ENCODE peak calls at places on chromosome 20, in six cellular contexts. D is hippocampal formation, T is NCI-H524, I is EH, C is GM03348, J is lower lobe of right lung. L is an unnamed sample.

GRCh38 chr20:17449039-17449438 is 82.1 kb downstream of the BFSP1 start:
- DNase-seq in D (no peak), T (no peak), I (no peak), C (no peak), J (no peak), L (no peak)

GRCh38 chr20:44111712-44112335 is 75.2 kb downstream of the JPH2 start:
- DNase-seq in C (peak; percentile 25), T (no peak), J (no peak), I (peak; percentile 71), D (no peak), L (no peak)

GRCh38 chr20:25622450-25623224 is 1.2 kb downstream of the NANP start:
- DNase-seq in I (no peak), D (no peak), C (peak; percentile 17), J (no peak), T (no peak), L (no peak)

GRCh38 chr20:44745560-44746366 is at the start of gene KCNK15:
- DNase-seq in D (no peak), T (no peak), I (peak; percentile 44), J (no peak), C (peak; percentile 69), L (no peak)

GRCh38 chr20:3334156-3334943 is 73.1 kb downstream of the DNAAF9 start:
- DNase-seq in D (no peak), I (no peak), T (no peak), J (no peak), C (no peak), L (no peak)

GRCh38 chr20:25277051-25277801 is 29.3 kb downstream of the PYGB start:
- DNase-seq in I (no peak), T (no peak), C (no peak), D (no peak), J (peak; percentile 37), L (peak; percentile 47)

GRCh38 chr20:48398506-48399449 is 429.0 kb downstream of the PREX1 start:
- DNase-seq in T (peak; percentile 82), D (no peak), J (no peak), I (no peak), C (no peak), L (no peak)

GRCh38 chr20:35306931-35307517 is 14.8 kb upstream of the FAM83C start:
- DNase-seq in T (peak; percentile 21), J (no peak), C (peak; percentile 47), D (peak; percentile 66), I (peak; percentile 82), L (no peak)

GRCh38 chr20:64131406-64131805 is 24.0 kb upstream of the NPBWR2 start:
- DNase-seq in I (peak; percentile 34), D (no peak), T (peak; percentile 48), J (peak; percentile 3), C (no peak), L (peak; percentile 20)

GRCh38 chr20:38165089-38165965 is at the start of gene TGM2:
- DNase-seq in I (peak; percentile 75), D (no peak), J (peak; percentile 92), C (peak; percentile 94), T (peak; percentile 43), L (peak; percentile 87)

GRCh38 chr20:35828434-35828833 is 56.6 kb downstream of the PHF20 start:
- DNase-seq in J (no peak), D (no peak), C (no peak), I (peak; percentile 27), T (no peak), L (no peak)

GRCh38 chr20:31596831-31597482 is 8.1 kb upstream of the ID1 start:
- DNase-seq in J (no peak), I (no peak), D (no peak), C (no peak), T (no peak), L (no peak)

GRCh38 chr20:23019403-23019802 is 15.7 kb upstream of the SSTR4 start:
- DNase-seq in C (no peak), D (no peak), T (no peak), J (no peak), I (no peak), L (no peak)

GRCh38 chr20:20362774-20363435 is 5.0 kb upstream of the INSM1 start:
- DNase-seq in I (no peak), D (no peak), T (peak; percentile 84), C (no peak), J (no peak), L (peak; percentile 55)

GRCh38 chr20:31652917-31653385 is 15.2 kb downstream of the COX4I2 start:
- DNase-seq in D (no peak), C (peak; percentile 44), J (no peak), I (peak; percentile 81), T (no peak), L (no peak)

GRCh38 chr20:33480071-33480470 is 9.8 kb upstream of the CBFA2T2 start:
- DNase-seq in D (no peak), T (no peak), I (no peak), J (peak; percentile 17), C (no peak), L (no peak)

GRCh38 chr20:49768204-49769124 is 44.2 kb upstream of the SLC9A8 start:
- DNase-seq in I (peak; percentile 87), C (peak; percentile 81), T (no peak), D (no peak), J (peak; percentile 70), L (peak; percentile 72)

GRCh38 chr20:4721719-4722118 is at the start of gene PRND:
- DNase-seq in J (no peak), T (no peak), D (no peak), C (no peak), I (no peak), L (no peak)

GRCh38 chr20:46622125-46622524 is 29.1 kb downstream of the SLC13A3 start:
- DNase-seq in T (no peak), C (no peak), D (no peak), J (no peak), I (no peak), L (no peak)

GRCh38 chr20:53179749-53180148 is 207.6 kb downstream of the TSHZ2 start:
- DNase-seq in I (no peak), T (no peak), C (no peak), J (no peak), D (no peak), L (no peak)

GRCh38 chr20:12677925-12678324 is 330.8 kb upstream of the SPTLC3 start:
- DNase-seq in C (no peak), J (no peak), T (no peak), I (no peak), D (no peak), L (no peak)

GRCh38 chr20:17848649-17849048 is 119.9 kb downstream of the SNX5 start:
- DNase-seq in I (no peak), T (no peak), C (no peak), J (no peak), D (no peak), L (no peak)

GRCh38 chr20:46434597-46434996 is 28.2 kb upstream of the ELMO2 start:
- DNase-seq in D (no peak), C (no peak), J (no peak), I (no peak), T (no peak), L (no peak)

GRCh38 chr20:402496-402885 is 5.6 kb upstream of the RBCK1 start:
- DNase-seq in T (no peak), I (no peak), J (no peak), D (no peak), C (no peak), L (no peak)

GRCh38 chr20:19922716-19923115 is 94.4 kb upstream of the NAA20 start:
- DNase-seq in C (no peak), T (no peak), J (no peak), D (no peak), I (no peak), L (no peak)